ENCODE peak calls at places on chromosomes 11 and 22, in nine cellular contexts. J is mesenchymal stem cell; M is thoracic aorta; T is AG04450; D is transverse colon; L is iPS DF 6.9; N is substantia nigra; G is effector memory CD4-positive, alpha-beta T cell; S is osteoblast. K is an unnamed sample.

GRCh38 chr11:50186146-50186545 is 153.5 kb downstream of the OR4C45 start:
- DNase-seq in G (no peak), L (no peak), T (no peak), M (no peak), N (no peak), D (no peak), S (no peak), J (no peak), K (no peak)

GRCh38 chr22:38167988-38168407 is 13.6 kb downstream of the PLA2G6 start:
- DNase-seq in D (no peak), L (no peak), M (no peak), S (peak; percentile 22), T (no peak), J (no peak), G (no peak), N (no peak), K (peak; percentile 32)

GRCh38 chr11:130645164-130645859 is 196.9 kb downstream of the ADAMTS15 start:
- DNase-seq in D (no peak), T (no peak), S (no peak), L (no peak), J (no peak), G (no peak), M (no peak), N (no peak), K (no peak)

GRCh38 chr11:17479284-17480214 is 2.9 kb upstream of the ABCC8 start:
- DNase-seq in D (peak; percentile 41), J (peak; percentile 42), S (peak; percentile 94), G (no peak), T (no peak), N (peak; percentile 19), L (peak; percentile 66), M (no peak), K (peak; percentile 42)

GRCh38 chr22:47619631-47620030 is 857.2 kb downstream of the TBC1D22A start:
- DNase-seq in D (no peak), G (no peak), S (no peak), T (no peak), J (no peak), M (no peak), N (no peak), L (no peak), K (no peak)

GRCh38 chr22:35150163-35151107 is 84.5 kb downstream of the ISX start:
- DNase-seq in N (peak; percentile 16), G (peak; percentile 2), T (no peak), D (peak; percentile 73), S (peak; percentile 68), M (no peak), J (peak; percentile 33), L (no peak), K (no peak)

GRCh38 chr11:134410766-134411165 is 1.3 kb downstream of the B3GAT1 start:
- DNase-seq in D (no peak), T (no peak), M (no peak), L (no peak), S (peak; percentile 68), J (no peak), G (no peak), N (no peak), K (no peak)

GRCh38 chr22:33894036-33894435 is 26.2 kb downstream of the LARGE1 start:
- DNase-seq in N (no peak), S (no peak), G (no peak), L (no peak), T (no peak), D (no peak), J (no peak), M (no peak), K (no peak)

GRCh38 chr22:37328017-37328416 is 45.7 kb downstream of the CYTH4 start:
- DNase-seq in N (no peak), T (peak; percentile 74), S (peak; percentile 96), L (no peak), G (no peak), M (no peak), D (no peak), J (peak; percentile 36), K (no peak)

GRCh38 chr11:62577046-62577708 is 3.5 kb upstream of the EEF1G start:
- DNase-seq in T (no peak), J (no peak), N (no peak), D (no peak), L (no peak), M (no peak), S (peak; percentile 14), G (no peak), K (no peak)

GRCh38 chr11:20854214-20854613 is 184.8 kb downstream of the NELL1 start:
- DNase-seq in T (no peak), N (no peak), S (no peak), M (no peak), D (no peak), G (no peak), L (no peak), J (no peak), K (no peak)

GRCh38 chr11:80441821-80442220 is 1001.0 kb upstream of the TENM4 start:
- DNase-seq in S (peak; percentile 51), T (no peak), D (no peak), L (no peak), J (peak; percentile 33), M (no peak), N (no peak), G (no peak), K (no peak)

GRCh38 chr22:30267382-30268302 is 991 bp upstream of the OSM start:
- DNase-seq in S (no peak), G (peak; percentile 25), T (no peak), N (no peak), J (no peak), D (no peak), L (no peak), M (no peak), K (no peak)

GRCh38 chr11:69051381-69052342 is 2.9 kb downstream of the TPCN2 start:
- DNase-seq in S (peak; percentile 90), J (no peak), T (no peak), D (no peak), N (no peak), M (no peak), L (no peak), G (no peak), K (no peak)
- H3K27ac ChIP-seq in S (no peak overlapping the region), J (no peak overlapping the region), T (no peak overlapping the region), D (peak overlapping the region; percentile 93), N (peak overlapping the region; percentile 41), M (peak overlapping the region; percentile 84), L (no peak overlapping the region), G (no peak overlapping the region), K (peak overlapping the region; percentile 24)

GRCh38 chr22:19634206-19634536 is 80.1 kb upstream of the SEPTIN5 start:
- DNase-seq in S (peak; percentile 47), J (no peak), T (no peak), G (no peak), N (no peak), D (no peak), L (no peak), M (no peak), K (no peak)
- H3K27ac ChIP-seq in S (no peak overlapping the region), J (no peak overlapping the region), T (no peak overlapping the region), G (no peak overlapping the region), N (no peak overlapping the region), D (no peak overlapping the region), L (no peak overlapping the region), M (no peak overlapping the region), K (no peak overlapping the region)

GRCh38 chr11:45802531-45803317 is 2.2 kb upstream of the SLC35C1 start:
- DNase-seq in J (no peak), G (no peak), S (peak; percentile 64), L (no peak), M (no peak), T (no peak), N (no peak), D (no peak), K (no peak)
- H3K27ac ChIP-seq in J (no peak overlapping the region), G (no peak overlapping the region), S (no peak overlapping the region), L (no peak overlapping the region), M (no peak overlapping the region), T (no peak overlapping the region), N (no peak overlapping the region), D (peak overlapping the region; percentile 94), K (no peak overlapping the region)

GRCh38 chr11:8209208-8209807 is 40.5 kb upstream of the RIC3 start:
- DNase-seq in G (no peak), T (no peak), J (no peak), M (no peak), D (no peak), N (no peak), L (no peak), S (peak; percentile 54), K (no peak)

GRCh38 chr11:8206251-8207079 is 37.6 kb upstream of the RIC3 start:
- DNase-seq in J (no peak), D (no peak), T (no peak), N (peak; percentile 56), G (no peak), M (no peak), L (no peak), S (no peak), K (peak; percentile 44)

GRCh38 chr11:8205566-8205965 is 36.7 kb upstream of the RIC3 start:
- DNase-seq in G (no peak), D (no peak), J (no peak), M (no peak), S (no peak), N (no peak), L (no peak), T (no peak), K (no peak)

GRCh38 chr11:8204596-8204995 is 35.8 kb upstream of the RIC3 start:
- DNase-seq in T (no peak), L (no peak), N (no peak), G (no peak), M (no peak), J (no peak), D (no peak), S (peak; percentile 38), K (no peak)

GRCh38 chr11:8207080-8208000 is 38.5 kb upstream of the RIC3 start:
- DNase-seq in G (no peak), M (no peak), N (no peak), T (no peak), L (no peak), S (no peak), D (no peak), J (no peak), K (no peak)
- H3K27ac ChIP-seq in G (no peak overlapping the region), M (peak overlapping the region; percentile 31), N (peak overlapping the region; percentile 71), T (no peak overlapping the region), L (no peak overlapping the region), S (no peak overlapping the region), D (peak overlapping the region; percentile 49), J (no peak overlapping the region), K (peak overlapping the region; percentile 69)

GRCh38 chr22:26285632-26286031 is 116.4 kb downstream of the SEZ6L start:
- DNase-seq in J (no peak), S (no peak), M (no peak), T (no peak), N (no peak), G (no peak), D (no peak), L (no peak), K (no peak)
- H3K27ac ChIP-seq in J (no peak overlapping the region), S (no peak overlapping the region), M (no peak overlapping the region), T (no peak overlapping the region), N (no peak overlapping the region), G (no peak overlapping the region), D (no peak overlapping the region), L (no peak overlapping the region), K (no peak overlapping the region)

DNA sequence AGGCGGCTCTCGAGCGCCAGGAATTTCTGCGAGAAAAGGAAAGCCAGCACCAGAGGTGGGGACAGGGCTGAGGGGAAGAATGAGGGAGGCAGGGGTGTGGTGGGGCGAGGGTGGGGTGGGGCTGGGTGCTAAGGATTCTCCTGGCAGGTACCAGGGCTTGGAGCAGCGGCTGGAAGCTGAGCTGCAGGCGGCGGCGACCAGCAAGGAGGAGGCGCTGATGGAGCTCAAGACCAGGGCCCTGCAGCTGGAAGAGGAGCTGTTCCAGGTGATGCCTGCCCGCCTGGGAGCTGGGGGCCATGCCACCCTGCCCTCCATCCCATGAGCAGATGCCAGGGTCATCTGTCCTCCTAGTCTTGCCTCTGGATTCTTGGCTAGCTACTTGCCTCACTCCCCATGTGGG is 9.4 kb downstream of the CCDC88B start:
- DNase-seq in T (no peak), N (no peak), S (peak; percentile 62), J (no peak), M (no peak), L (no peak), D (no peak), G (no peak), K (no peak)
- H3K27ac ChIP-seq in T (no peak overlapping the region), N (no peak overlapping the region), S (no peak overlapping the region), J (no peak overlapping the region), M (no peak overlapping the region), L (no peak overlapping the region), D (no peak overlapping the region), G (no peak overlapping the region), K (no peak overlapping the region)